ENCODE peak calls at places on chromosomes 1 and 21, in six cellular contexts. R is heart left ventricle; L is AG09309; F is CD4-positive, alpha-beta memory T cell; O is naive thymus-derived CD4-positive, alpha-beta T cell; X is tibial nerve. W is an unnamed sample.
A peak's percentile ranks its signal among the peaks of the same experiment; 100 is the strongest.

GRCh38 chr1:110212165-110213142 is 2.3 kb downstream of the KCNC4 start:
- DNase-seq in L (no peak), R (peak; percentile 20), X (no peak), O (no peak), F (peak; percentile 36), W (peak; percentile 15)

GRCh38 chr1:117630423-117630998 is 24.7 kb downstream of the TENT5C start:
- DNase-seq in R (peak; percentile 49), L (no peak), O (no peak), X (no peak), F (no peak), W (no peak)

GRCh38 chr1:47406966-47407365 is 9.1 kb upstream of the FOXE3 start:
- DNase-seq in R (no peak), X (no peak), F (no peak), L (no peak), O (no peak), W (no peak)

GRCh38 chr1:27235827-27236226 is 1.4 kb downstream of the WDTC1 start:
- DNase-seq in X (no peak), F (no peak), R (no peak), L (no peak), O (no peak), W (peak; percentile 36)

GRCh38 chr1:230319014-230319747 is 107.0 kb downstream of the PGBD5 start:
- DNase-seq in F (no peak), R (no peak), X (no peak), L (no peak), O (no peak), W (no peak)

GRCh38 chr1:201123866-201124265 is 3.1 kb downstream of the ASCL5 start:
- DNase-seq in L (no peak), R (no peak), O (no peak), F (no peak), X (no peak), W (no peak)

GRCh38 chr1:15657026-15657425 is 27.1 kb upstream of the PLEKHM2 start:
- DNase-seq in R (no peak), F (no peak), O (no peak), L (no peak), X (no peak), W (no peak)

GRCh38 chr21:42122808-42123207 is 51.7 kb downstream of the UMODL1 start:
- DNase-seq in R (no peak), O (no peak), X (no peak), F (no peak), L (no peak), W (no peak)

GRCh38 chr1:212302745-212303383 is 17.7 kb downstream of the PPP2R5A start:
- DNase-seq in O (no peak), R (no peak), X (no peak), F (no peak), L (no peak), W (peak; percentile 80)

GRCh38 chr21:25036775-25037174 is 570.5 kb downstream of the MRPL39 start:
- DNase-seq in R (no peak), L (no peak), F (no peak), X (no peak), O (no peak), W (no peak)

GRCh38 chr1:160064746-160065145 is 5.2 kb downstream of the KCNJ10 start:
- DNase-seq in R (no peak), X (no peak), O (no peak), F (no peak), L (no peak), W (no peak)

GRCh38 chr1:201759194-201759814 is 69.7 kb upstream of the IPO9 start:
- DNase-seq in L (no peak), O (no peak), F (no peak), R (no peak), X (no peak), W (peak; percentile 63)

GRCh38 chr21:38787461-38788274 is 18.1 kb upstream of the ETS2 start:
- DNase-seq in F (no peak), O (no peak), L (no peak), R (no peak), X (no peak), W (peak; percentile 29)

GRCh38 chr1:1435094-1435903 is at the start of gene VWA1:
- DNase-seq in F (peak; percentile 39), L (no peak), X (no peak), O (peak; percentile 53), R (peak; percentile 77), W (peak; percentile 70)

GRCh38 chr1:229029644-229030235 is 241.2 kb upstream of the RAB4A start:
- DNase-seq in R (no peak), L (no peak), F (no peak), O (no peak), X (no peak), W (peak; percentile 37)

GRCh38 chr1:100265562-100265930 is 470 bp upstream of the RTCA start:
- DNase-seq in L (no peak), X (no peak), R (no peak), O (no peak), F (peak; percentile 56), W (peak; percentile 60)

GRCh38 chr1:216186131-216186530 is 237.1 kb downstream of the USH2A start:
- DNase-seq in O (no peak), L (no peak), X (no peak), R (no peak), F (no peak), W (no peak)

GRCh38 chr1:172154571-172154970 is 265.9 kb upstream of the C1orf105 start:
- DNase-seq in X (no peak), O (no peak), L (no peak), R (no peak), F (no peak), W (peak; percentile 78)

GRCh38 chr1:213457097-213457680 is 406.1 kb downstream of the RPS6KC1 start:
- DNase-seq in X (no peak), R (peak; percentile 33), F (no peak), L (no peak), O (no peak), W (no peak)

GRCh38 chr21:44925027-44925755 is 4.5 kb upstream of the ITGB2 start:
- DNase-seq in O (no peak), R (no peak), F (peak; percentile 64), L (peak; percentile 62), X (no peak), W (peak; percentile 85)

GRCh38 chr1:152110860-152111514 is 4.3 kb downstream of the TCHH start:
- DNase-seq in L (peak; percentile 8), O (no peak), R (peak; percentile 7), F (peak; percentile 39), X (no peak), W (peak; percentile 54)

GRCh38 chr1:35850716-35851115 is 32.3 kb upstream of the AGO1 start:
- DNase-seq in R (no peak), F (no peak), L (no peak), X (no peak), O (no peak), W (no peak)

GRCh38 chr1:240352769-240353168 is 259.2 kb downstream of the GREM2 start:
- DNase-seq in R (no peak), X (no peak), O (no peak), L (no peak), F (no peak), W (peak; percentile 74)

DNA sequence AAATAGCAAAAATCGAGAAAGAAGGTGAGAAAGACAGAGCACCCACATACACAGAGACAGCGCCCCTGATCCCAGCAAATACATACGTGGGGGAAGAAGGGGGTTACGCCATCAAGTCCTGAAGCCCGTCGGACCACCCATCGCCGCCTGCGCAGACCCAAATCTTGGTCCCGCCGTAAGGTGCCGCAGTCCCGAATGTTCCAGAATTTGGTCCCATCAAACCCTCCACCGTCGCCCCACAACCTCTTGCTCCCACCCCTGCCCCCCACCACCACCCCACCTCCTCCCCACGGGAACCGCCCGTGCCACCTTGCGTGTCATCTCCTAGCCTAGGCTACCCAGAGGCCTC is 71.7 kb downstream of the CD46 start:
- DNase-seq in L (no peak), R (no peak), O (no peak), F (no peak), X (no peak), W (no peak)
- H3K4me3 ChIP-seq in L (peak overlapping the region; percentile 14), R (peak overlapping the region; percentile 75), O (peak overlapping the region; percentile 87), F (peak overlapping the region; percentile 85), X (peak overlapping the region; percentile 75), W (no peak overlapping the region)

DNA sequence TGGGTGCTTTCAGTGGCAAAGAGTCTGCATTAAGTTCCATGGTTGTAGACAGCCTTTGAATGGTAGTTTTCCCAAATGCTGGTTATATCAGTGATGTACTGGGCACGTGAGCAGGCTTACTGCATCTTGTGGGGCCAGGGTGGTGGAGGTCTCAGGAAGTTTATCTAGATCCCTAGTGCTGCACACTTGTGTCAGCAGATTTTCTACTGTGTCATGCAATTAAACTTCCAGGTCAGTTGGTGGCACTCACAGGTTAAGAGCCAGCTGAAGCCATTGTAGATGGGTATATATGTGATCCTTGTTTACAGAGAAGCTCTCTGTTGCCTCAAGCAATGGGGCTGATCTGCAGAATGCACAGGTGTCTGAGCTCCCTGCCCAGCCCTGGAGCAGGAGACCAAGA is 33.0 kb downstream of the FOXJ3 start:
- DNase-seq in L (no peak), O (no peak), X (no peak), R (no peak), F (no peak), W (no peak)
- H3K4me3 ChIP-seq in L (no peak overlapping the region), O (no peak overlapping the region), X (no peak overlapping the region), R (no peak overlapping the region), F (no peak overlapping the region), W (no peak overlapping the region)

DNA sequence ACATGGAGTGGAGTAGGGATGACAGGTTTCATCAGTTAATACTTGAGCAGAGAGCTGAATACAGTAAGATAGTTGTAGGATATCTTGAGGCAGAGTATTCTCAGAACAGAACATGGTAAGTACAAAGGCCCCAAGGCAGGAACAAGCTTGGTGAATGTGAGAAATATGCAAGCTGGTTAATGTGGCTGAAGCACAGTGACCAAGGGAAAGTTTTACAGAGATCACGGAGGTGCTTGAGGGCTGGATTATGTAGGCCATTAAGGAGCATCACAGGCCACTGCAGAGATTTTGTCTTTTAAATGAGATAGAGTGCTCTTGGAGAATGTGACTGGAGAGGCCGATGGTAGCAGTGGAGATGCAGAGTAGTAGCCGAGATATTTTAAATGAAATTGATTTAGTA is 54.0 kb upstream of the BOLA1 start:
- DNase-seq in R (no peak), X (no peak), O (no peak), F (no peak), L (no peak), W (no peak)
- H3K4me3 ChIP-seq in R (no peak overlapping the region), X (no peak overlapping the region), O (peak overlapping the region; percentile 24), F (peak overlapping the region; percentile 48), L (no peak overlapping the region), W (no peak overlapping the region)

GRCh38 chr1:227032396-227032795 is 92.3 kb downstream of the COQ8A start:
- DNase-seq in R (no peak), F (no peak), L (no peak), X (no peak), O (no peak), W (no peak)

GRCh38 chr1:227033880-227034279 is 93.8 kb downstream of the COQ8A start:
- DNase-seq in R (no peak), L (no peak), F (no peak), X (no peak), O (no peak), W (no peak)

GRCh38 chr1:227038401-227038800 is 98.3 kb downstream of the COQ8A start:
- DNase-seq in X (no peak), O (no peak), L (peak; percentile 20), R (no peak), F (no peak), W (peak; percentile 50)

GRCh38 chr1:227037121-227037520 is 97.0 kb downstream of the COQ8A start:
- DNase-seq in R (no peak), O (no peak), L (no peak), F (no peak), X (no peak), W (no peak)

DNA sequence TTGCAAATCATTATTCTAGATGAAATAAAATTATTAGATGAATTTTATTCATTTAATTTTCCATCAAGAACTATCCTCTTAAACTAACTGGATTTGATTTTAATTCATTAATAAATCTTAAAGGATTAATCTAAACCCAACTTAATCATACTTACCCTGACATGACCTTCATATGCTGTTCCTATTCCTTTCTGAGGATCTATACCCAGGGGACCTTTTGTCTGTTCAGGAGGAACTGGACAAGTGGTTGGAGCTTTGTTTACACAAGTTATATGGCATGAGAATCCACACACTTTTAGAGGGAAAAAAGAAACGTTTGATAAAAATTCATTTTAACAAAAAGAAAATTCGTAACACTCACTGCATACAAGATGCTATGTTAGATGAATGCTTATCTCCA is 95.2 kb downstream of the COQ8A start:
- DNase-seq in L (no peak), R (no peak), X (no peak), F (no peak), O (no peak), W (no peak)
- H3K4me3 ChIP-seq in L (no peak overlapping the region), R (no peak overlapping the region), X (no peak overlapping the region), F (no peak overlapping the region), O (no peak overlapping the region), W (no peak overlapping the region)

W was measured in cardiac fibroblast.